ENCODE peak calls at places on chromosomes 11 and 22, in nine cellular contexts. B is SK-N-SH, U is neural progenitor cell, L is HCT116, D is PC-3, Z is GM23338, E is OCI-LY7, P is GM23248, N is MM.1S. J is an unnamed sample.

GRCh38 chr11:62456630-62457029 is 37.8 kb downstream of the SCGB1A1 start:
- DNase-seq in B (no peak), L (no peak), D (no peak), N (no peak), Z (peak; percentile 45), P (no peak), U (no peak), E (no peak), J (peak; percentile 41)

GRCh38 chr11:126157326-126158030 is 54.0 kb downstream of the RPUSD4 start:
- DNase-seq in E (no peak), B (no peak), L (no peak), P (peak; percentile 18), U (no peak), Z (no peak), D (no peak), N (no peak), J (no peak)

GRCh38 chr11:57637626-57638004 is 12.1 kb downstream of the YPEL4 start:
- DNase-seq in N (no peak), B (peak; percentile 62), E (no peak), L (no peak), D (no peak), U (peak; percentile 85), Z (peak; percentile 90), P (peak; percentile 30), J (peak; percentile 58)

GRCh38 chr11:45654242-45654641 is 11.2 kb downstream of the CHST1 start:
- DNase-seq in U (no peak), B (no peak), Z (no peak), P (no peak), D (no peak), N (no peak), L (no peak), E (no peak), J (no peak)

GRCh38 chr11:102081313-102081712 is 28.9 kb upstream of the YAP1 start:
- DNase-seq in B (no peak), U (no peak), N (no peak), D (no peak), L (no peak), P (peak; percentile 33), Z (no peak), E (no peak), J (no peak)

GRCh38 chr11:118789501-118790356 is 1.2 kb downstream of the DDX6 start:
- DNase-seq in P (peak; percentile 60), Z (peak; percentile 47), U (peak; percentile 26), D (peak; percentile 36), L (no peak), B (no peak), N (peak; percentile 65), E (peak; percentile 68), J (peak; percentile 45)

GRCh38 chr11:7787239-7787638 is 9.5 kb downstream of the OR5P2 start:
- DNase-seq in Z (no peak), U (no peak), B (no peak), E (no peak), D (no peak), P (no peak), L (no peak), N (peak; percentile 62), J (no peak)

GRCh38 chr11:204587-205109 is 2.6 kb downstream of the BET1L start:
- DNase-seq in P (no peak), U (no peak), D (no peak), L (no peak), N (no peak), Z (no peak), B (no peak), E (no peak), J (no peak)

GRCh38 chr11:94424662-94425061 is 23.4 kb upstream of the GPR83 start:
- DNase-seq in Z (no peak), E (no peak), P (peak; percentile 34), N (no peak), D (peak; percentile 71), U (no peak), B (no peak), L (no peak), J (no peak)

GRCh38 chr22:37484115-37485005 is 1.8 kb downstream of the MFNG start:
- DNase-seq in D (no peak), N (peak; percentile 86), L (no peak), Z (no peak), E (peak; percentile 93), P (no peak), U (peak; percentile 71), B (no peak), J (no peak)

GRCh38 chr11:90135016-90135415 is 553 bp downstream of the NAALAD2 start:
- DNase-seq in B (no peak), P (peak; percentile 26), D (no peak), U (peak; percentile 12), L (no peak), N (no peak), E (no peak), Z (peak; percentile 16), J (peak; percentile 5)
- H3K4me3 ChIP-seq in B (peak overlapping the region; percentile 71), P (peak overlapping the region; percentile 86), D (peak overlapping the region; percentile 50), U (peak overlapping the region; percentile 88), L (no peak overlapping the region), N (peak overlapping the region; percentile 56), E (no peak overlapping the region), Z (peak overlapping the region; percentile 69), J (peak overlapping the region; percentile 60)

GRCh38 chr11:60854140-60854846 is 1.5 kb downstream of the PTGDR2 start:
- DNase-seq in E (no peak), B (no peak), Z (no peak), L (no peak), U (no peak), D (no peak), P (no peak), N (no peak), J (no peak)

GRCh38 chr11:60855726-60856633 is at the start of gene PTGDR2:
- DNase-seq in Z (no peak), P (no peak), N (no peak), U (no peak), L (no peak), B (peak; percentile 69), E (no peak), D (no peak), J (no peak)

GRCh38 chr11:60852639-60853468 is 2.9 kb downstream of the PTGDR2 start:
- DNase-seq in Z (peak; percentile 77), D (no peak), N (no peak), U (peak; percentile 57), P (no peak), L (no peak), B (no peak), E (no peak), J (no peak)

GRCh38 chr11:60853469-60853950 is 2.2 kb downstream of the PTGDR2 start:
- DNase-seq in P (no peak), N (no peak), U (no peak), Z (no peak), D (no peak), E (no peak), B (no peak), L (no peak), J (no peak)

GRCh38 chr11:60854847-60855725 is 664 bp downstream of the PTGDR2 start:
- DNase-seq in Z (no peak), E (no peak), U (no peak), D (no peak), L (no peak), P (no peak), B (no peak), N (no peak), J (no peak)
- TF ChIP-seq EZH2phosphoT487 in Z (no peak), E (no peak), U (no peak), D (no peak), L (no peak), P (no peak), B (no peak), N (no peak), J (no peak)

DNA sequence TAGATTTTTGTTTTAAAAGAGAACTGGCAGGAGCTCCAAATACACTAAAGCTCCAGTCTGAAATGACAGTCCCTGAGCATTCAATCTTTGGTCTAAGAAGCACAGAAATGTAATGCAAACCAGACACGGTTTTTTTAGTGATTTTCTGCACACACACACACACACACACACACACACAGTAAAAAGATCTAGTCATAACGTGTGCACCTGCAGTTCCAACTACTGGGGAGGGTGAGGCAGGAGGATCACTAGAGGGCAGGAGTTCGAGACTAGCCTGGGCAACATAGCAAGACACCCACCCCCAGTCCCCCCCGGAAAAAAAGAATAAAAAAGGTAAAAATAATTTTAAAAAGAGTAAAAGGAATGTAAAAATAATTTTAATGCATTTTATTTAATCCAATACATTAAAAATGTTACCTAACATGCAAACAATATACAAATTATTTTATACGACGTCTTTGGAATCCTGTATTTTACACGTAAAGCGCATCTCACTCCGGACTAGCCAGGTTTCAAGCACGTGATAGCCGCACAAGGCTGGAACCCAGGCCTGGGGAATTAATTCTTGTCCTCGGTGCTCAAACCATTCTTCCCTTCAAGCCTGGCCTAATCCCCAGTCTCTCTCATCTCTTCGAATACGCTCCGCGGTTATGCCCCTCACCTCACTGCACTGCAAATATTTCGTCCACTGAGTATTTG is 762 bp upstream of the TBC1D22A start:
- DNase-seq in B (no peak), Z (peak; percentile 45), P (no peak), U (peak; percentile 64), D (no peak), L (no peak), E (peak; percentile 37), N (no peak), J (no peak)
- H3K4me3 ChIP-seq in B (peak overlapping the region; percentile 75), Z (peak overlapping the region; percentile 95), P (peak overlapping the region; percentile 97), U (peak overlapping the region; percentile 96), D (peak overlapping the region; percentile 100), L (peak overlapping the region; percentile 99), E (peak overlapping the region; percentile 93), N (peak overlapping the region; percentile 98), J (peak overlapping the region; percentile 79)

DNA sequence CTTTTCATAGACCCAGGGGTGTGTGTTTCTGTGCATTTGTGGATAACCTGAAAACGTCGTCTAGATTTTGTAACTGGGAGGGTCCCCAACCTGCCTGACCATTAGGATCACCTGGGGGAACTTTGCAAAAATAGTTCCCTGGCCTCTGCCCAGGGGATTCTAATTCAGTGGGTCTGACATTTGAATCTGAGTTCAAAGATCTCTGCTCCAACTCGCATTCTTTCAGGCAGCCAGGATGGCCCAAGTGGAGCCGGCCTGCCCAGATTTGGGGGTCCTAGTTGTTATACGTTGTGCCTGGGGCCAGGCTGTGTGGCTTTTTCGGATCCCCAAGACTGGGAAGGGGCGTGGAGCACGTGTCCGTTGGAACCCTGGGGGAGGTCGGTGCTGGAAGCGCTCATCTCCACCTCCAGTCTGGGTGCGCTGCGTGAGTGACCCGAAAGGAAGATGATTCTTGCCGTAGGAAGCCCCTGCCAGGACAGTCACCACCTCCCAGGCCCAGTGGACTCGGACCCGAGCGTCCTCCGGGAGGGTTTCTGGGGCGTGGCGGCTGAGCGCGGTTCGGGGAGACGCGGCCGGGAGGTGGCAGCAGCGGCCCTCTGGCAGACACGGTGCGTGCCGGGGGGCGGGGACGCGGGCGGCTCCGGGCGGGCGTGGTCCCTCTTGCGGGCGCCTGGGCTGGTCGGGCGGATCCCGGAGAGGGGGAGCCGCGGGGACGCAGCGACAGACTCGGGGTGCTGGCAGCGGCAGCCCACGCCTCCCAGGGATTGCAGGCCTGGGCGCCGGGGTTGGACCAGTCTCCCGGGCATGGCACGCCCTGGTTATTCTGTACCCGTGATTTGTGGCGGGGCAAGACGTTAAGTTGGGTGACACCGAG is 29.2 kb upstream of the PLET1 start:
- DNase-seq in E (peak; percentile 64), L (no peak), Z (peak; percentile 90), D (peak; percentile 77), P (peak; percentile 90), N (peak; percentile 68), B (peak; percentile 97), U (peak; percentile 88), J (peak; percentile 89)
- TF ChIP-seq EZH2phosphoT487 in E (no peak), L (no peak), Z (no peak), D (no peak), P (no peak), N (no peak), B (no peak), U (no peak), J (no peak)

GRCh38 chr11:75667268-75667830 is 1.5 kb downstream of the MAP6 start:
- DNase-seq in L (no peak), U (peak; percentile 64), N (no peak), E (no peak), B (peak; percentile 82), P (peak; percentile 48), D (peak; percentile 41), Z (peak; percentile 67), J (peak; percentile 57)
- H3K4me3 ChIP-seq in L (no peak overlapping the region), U (peak overlapping the region; percentile 76), N (no peak overlapping the region), E (no peak overlapping the region), B (peak overlapping the region; percentile 64), P (peak overlapping the region; percentile 70), D (peak overlapping the region; percentile 70), Z (peak overlapping the region; percentile 71), J (peak overlapping the region; percentile 75)

J was measured in hepatocyte.